ENCODE peak calls at places on chromosomes 1 and 21, in ten cellular contexts. One of them, this sample, is unnamed.

GRCh38 chr1:94382163-94382562 is 36.0 kb upstream of the ABCD3 start:
- DNase-seq in BE2C: no peak
- DNase-seq in choroid plexus epithelial cell: no peak
- DNase-seq in GM23248: no peak
- DNase-seq in PC-9: peak
- DNase-seq in left ventricle myocardium inferior: no peak
- DNase-seq in effector memory CD4-positive, alpha-beta T cell: no peak
- DNase-seq in CD8-positive, alpha-beta memory T cell: no peak
- DNase-seq in AG10803: no peak
- DNase-seq in lower lobe of right lung: peak
- DNase-seq in this sample: peak

GRCh38 chr1:37485902-37486679 is 11.7 kb downstream of the ZC3H12A start:
- DNase-seq in CD8-positive, alpha-beta memory T cell: no peak
- DNase-seq in effector memory CD4-positive, alpha-beta T cell: no peak
- DNase-seq in lower lobe of right lung: no peak
- DNase-seq in AG10803: peak
- DNase-seq in left ventricle myocardium inferior: no peak
- DNase-seq in BE2C: no peak
- DNase-seq in GM23248: peak
- DNase-seq in choroid plexus epithelial cell: no peak
- DNase-seq in PC-9: no peak
- DNase-seq in this sample: no peak

GRCh38 chr1:66214901-66215300 is 319.1 kb upstream of the SGIP1 start:
- DNase-seq in lower lobe of right lung: no peak
- DNase-seq in GM23248: peak
- DNase-seq in effector memory CD4-positive, alpha-beta T cell: peak
- DNase-seq in left ventricle myocardium inferior: no peak
- DNase-seq in BE2C: no peak
- DNase-seq in choroid plexus epithelial cell: peak
- DNase-seq in AG10803: peak
- DNase-seq in CD8-positive, alpha-beta memory T cell: peak
- DNase-seq in PC-9: no peak
- DNase-seq in this sample: no peak

GRCh38 chr1:14420686-14421085 is 177.8 kb upstream of the KAZN start:
- DNase-seq in effector memory CD4-positive, alpha-beta T cell: no peak
- DNase-seq in choroid plexus epithelial cell: no peak
- DNase-seq in BE2C: no peak
- DNase-seq in AG10803: no peak
- DNase-seq in GM23248: no peak
- DNase-seq in left ventricle myocardium inferior: no peak
- DNase-seq in lower lobe of right lung: no peak
- DNase-seq in PC-9: no peak
- DNase-seq in CD8-positive, alpha-beta memory T cell: no peak
- DNase-seq in this sample: no peak

GRCh38 chr1:72547412-72547811 is 265.1 kb upstream of the NEGR1 start:
- DNase-seq in GM23248: peak
- DNase-seq in left ventricle myocardium inferior: no peak
- DNase-seq in effector memory CD4-positive, alpha-beta T cell: no peak
- DNase-seq in CD8-positive, alpha-beta memory T cell: no peak
- DNase-seq in AG10803: peak
- DNase-seq in choroid plexus epithelial cell: no peak
- DNase-seq in lower lobe of right lung: no peak
- DNase-seq in PC-9: no peak
- DNase-seq in BE2C: no peak
- DNase-seq in this sample: no peak

GRCh38 chr1:147740391-147740790 is 20.0 kb downstream of the GJA5 start:
- DNase-seq in AG10803: no peak
- DNase-seq in PC-9: no peak
- DNase-seq in GM23248: no peak
- DNase-seq in choroid plexus epithelial cell: no peak
- DNase-seq in BE2C: no peak
- DNase-seq in effector memory CD4-positive, alpha-beta T cell: no peak
- DNase-seq in CD8-positive, alpha-beta memory T cell: no peak
- DNase-seq in lower lobe of right lung: no peak
- DNase-seq in left ventricle myocardium inferior: no peak
- DNase-seq in this sample: no peak

GRCh38 chr1:161972828-161973227 is 50.8 kb downstream of the OLFML2B start:
- DNase-seq in left ventricle myocardium inferior: no peak
- DNase-seq in GM23248: no peak
- DNase-seq in choroid plexus epithelial cell: no peak
- DNase-seq in AG10803: no peak
- DNase-seq in lower lobe of right lung: no peak
- DNase-seq in PC-9: no peak
- DNase-seq in effector memory CD4-positive, alpha-beta T cell: no peak
- DNase-seq in BE2C: no peak
- DNase-seq in CD8-positive, alpha-beta memory T cell: no peak
- DNase-seq in this sample: no peak

GRCh38 chr1:53294557-53294956 is 33.3 kb downstream of the LRP8 start:
- DNase-seq in PC-9: no peak
- DNase-seq in effector memory CD4-positive, alpha-beta T cell: no peak
- DNase-seq in AG10803: peak
- DNase-seq in lower lobe of right lung: no peak
- DNase-seq in BE2C: no peak
- DNase-seq in GM23248: peak
- DNase-seq in left ventricle myocardium inferior: no peak
- DNase-seq in CD8-positive, alpha-beta memory T cell: no peak
- DNase-seq in choroid plexus epithelial cell: peak
- DNase-seq in this sample: no peak

GRCh38 chr1:224872832-224873644 is 56.4 kb upstream of the DNAH14 start:
- DNase-seq in lower lobe of right lung: no peak
- DNase-seq in CD8-positive, alpha-beta memory T cell: no peak
- DNase-seq in AG10803: no peak
- DNase-seq in PC-9: no peak
- DNase-seq in GM23248: no peak
- DNase-seq in BE2C: no peak
- DNase-seq in left ventricle myocardium inferior: no peak
- DNase-seq in effector memory CD4-positive, alpha-beta T cell: no peak
- DNase-seq in choroid plexus epithelial cell: no peak
- DNase-seq in this sample: no peak

GRCh38 chr1:189434461-189434860 is 1043.2 kb downstream of the BRINP3 start:
- DNase-seq in lower lobe of right lung: no peak
- DNase-seq in effector memory CD4-positive, alpha-beta T cell: no peak
- DNase-seq in choroid plexus epithelial cell: no peak
- DNase-seq in BE2C: no peak
- DNase-seq in CD8-positive, alpha-beta memory T cell: no peak
- DNase-seq in PC-9: no peak
- DNase-seq in left ventricle myocardium inferior: no peak
- DNase-seq in AG10803: no peak
- DNase-seq in GM23248: no peak
- DNase-seq in this sample: peak

GRCh38 chr1:205417884-205418283 is 4.0 kb downstream of the LEMD1 start:
- DNase-seq in lower lobe of right lung: no peak
- DNase-seq in GM23248: no peak
- DNase-seq in PC-9: no peak
- DNase-seq in left ventricle myocardium inferior: no peak
- DNase-seq in AG10803: no peak
- DNase-seq in BE2C: peak
- DNase-seq in effector memory CD4-positive, alpha-beta T cell: no peak
- DNase-seq in choroid plexus epithelial cell: no peak
- DNase-seq in CD8-positive, alpha-beta memory T cell: no peak
- DNase-seq in this sample: no peak

GRCh38 chr21:19507682-19508260 is 1104.2 kb upstream of the TMPRSS15 start:
- DNase-seq in BE2C: no peak
- DNase-seq in AG10803: no peak
- DNase-seq in left ventricle myocardium inferior: no peak
- DNase-seq in GM23248: no peak
- DNase-seq in choroid plexus epithelial cell: peak
- DNase-seq in effector memory CD4-positive, alpha-beta T cell: no peak
- DNase-seq in lower lobe of right lung: no peak
- DNase-seq in PC-9: no peak
- DNase-seq in CD8-positive, alpha-beta memory T cell: no peak
- DNase-seq in this sample: no peak

GRCh38 chr1:51733793-51734522 is 117.1 kb downstream of the OSBPL9 start:
- DNase-seq in BE2C: no peak
- DNase-seq in left ventricle myocardium inferior: no peak
- DNase-seq in choroid plexus epithelial cell: peak
- DNase-seq in CD8-positive, alpha-beta memory T cell: no peak
- DNase-seq in AG10803: peak
- DNase-seq in effector memory CD4-positive, alpha-beta T cell: no peak
- DNase-seq in GM23248: peak
- DNase-seq in PC-9: no peak
- DNase-seq in lower lobe of right lung: no peak
- DNase-seq in this sample: peak

GRCh38 chr1:17875882-17876280 is 120.7 kb downstream of the ACTL8 start:
- DNase-seq in GM23248: peak
- DNase-seq in BE2C: no peak
- DNase-seq in CD8-positive, alpha-beta memory T cell: no peak
- DNase-seq in effector memory CD4-positive, alpha-beta T cell: no peak
- DNase-seq in AG10803: peak
- DNase-seq in left ventricle myocardium inferior: peak
- DNase-seq in choroid plexus epithelial cell: peak
- DNase-seq in lower lobe of right lung: no peak
- DNase-seq in PC-9: no peak
- DNase-seq in this sample: no peak

GRCh38 chr1:208036177-208036808 is 125.4 kb upstream of the CD34 start:
- DNase-seq in CD8-positive, alpha-beta memory T cell: no peak
- DNase-seq in left ventricle myocardium inferior: no peak
- DNase-seq in GM23248: no peak
- DNase-seq in choroid plexus epithelial cell: peak
- DNase-seq in effector memory CD4-positive, alpha-beta T cell: no peak
- DNase-seq in lower lobe of right lung: no peak
- DNase-seq in AG10803: peak
- DNase-seq in BE2C: no peak
- DNase-seq in PC-9: no peak
- DNase-seq in this sample: peak

GRCh38 chr1:41804176-41804575 is 114.5 kb downstream of the HIVEP3 start:
- DNase-seq in BE2C: no peak
- DNase-seq in choroid plexus epithelial cell: no peak
- DNase-seq in AG10803: no peak
- DNase-seq in effector memory CD4-positive, alpha-beta T cell: no peak
- DNase-seq in PC-9: no peak
- DNase-seq in CD8-positive, alpha-beta memory T cell: no peak
- DNase-seq in lower lobe of right lung: no peak
- DNase-seq in GM23248: no peak
- DNase-seq in left ventricle myocardium inferior: no peak
- DNase-seq in this sample: no peak

GRCh38 chr1:31414692-31415370 is 1.8 kb downstream of the SERINC2 start:
- DNase-seq in AG10803: peak
- DNase-seq in left ventricle myocardium inferior: no peak
- DNase-seq in PC-9: peak
- DNase-seq in lower lobe of right lung: no peak
- DNase-seq in effector memory CD4-positive, alpha-beta T cell: no peak
- DNase-seq in GM23248: peak
- DNase-seq in choroid plexus epithelial cell: no peak
- DNase-seq in CD8-positive, alpha-beta memory T cell: no peak
- DNase-seq in BE2C: no peak
- DNase-seq in this sample: no peak
- H3K4me3 ChIP-seq in AG10803: peak
- H3K4me3 ChIP-seq in left ventricle myocardium inferior: no peak
- H3K4me3 ChIP-seq in PC-9: peak
- H3K4me3 ChIP-seq in lower lobe of right lung: no peak
- H3K4me3 ChIP-seq in effector memory CD4-positive, alpha-beta T cell: no peak
- H3K4me3 ChIP-seq in GM23248: peak
- H3K4me3 ChIP-seq in choroid plexus epithelial cell: no peak
- H3K4me3 ChIP-seq in CD8-positive, alpha-beta memory T cell: no peak
- H3K4me3 ChIP-seq in BE2C: no peak
- H3K4me3 ChIP-seq in this sample: peak

GRCh38 chr1:155070392-155070700 is 6.8 kb downstream of the EFNA4 start:
- DNase-seq in GM23248: no peak
- DNase-seq in choroid plexus epithelial cell: no peak
- DNase-seq in PC-9: no peak
- DNase-seq in left ventricle myocardium inferior: no peak
- DNase-seq in AG10803: no peak
- DNase-seq in lower lobe of right lung: no peak
- DNase-seq in CD8-positive, alpha-beta memory T cell: no peak
- DNase-seq in BE2C: no peak
- DNase-seq in effector memory CD4-positive, alpha-beta T cell: no peak
- DNase-seq in this sample: no peak
- H3K4me3 ChIP-seq in GM23248: peak
- H3K4me3 ChIP-seq in choroid plexus epithelial cell: peak
- H3K4me3 ChIP-seq in PC-9: peak
- H3K4me3 ChIP-seq in left ventricle myocardium inferior: peak
- H3K4me3 ChIP-seq in AG10803: peak
- H3K4me3 ChIP-seq in lower lobe of right lung: peak
- H3K4me3 ChIP-seq in CD8-positive, alpha-beta memory T cell: peak
- H3K4me3 ChIP-seq in BE2C: peak
- H3K4me3 ChIP-seq in effector memory CD4-positive, alpha-beta T cell: peak
- H3K4me3 ChIP-seq in this sample: no peak

DNA sequence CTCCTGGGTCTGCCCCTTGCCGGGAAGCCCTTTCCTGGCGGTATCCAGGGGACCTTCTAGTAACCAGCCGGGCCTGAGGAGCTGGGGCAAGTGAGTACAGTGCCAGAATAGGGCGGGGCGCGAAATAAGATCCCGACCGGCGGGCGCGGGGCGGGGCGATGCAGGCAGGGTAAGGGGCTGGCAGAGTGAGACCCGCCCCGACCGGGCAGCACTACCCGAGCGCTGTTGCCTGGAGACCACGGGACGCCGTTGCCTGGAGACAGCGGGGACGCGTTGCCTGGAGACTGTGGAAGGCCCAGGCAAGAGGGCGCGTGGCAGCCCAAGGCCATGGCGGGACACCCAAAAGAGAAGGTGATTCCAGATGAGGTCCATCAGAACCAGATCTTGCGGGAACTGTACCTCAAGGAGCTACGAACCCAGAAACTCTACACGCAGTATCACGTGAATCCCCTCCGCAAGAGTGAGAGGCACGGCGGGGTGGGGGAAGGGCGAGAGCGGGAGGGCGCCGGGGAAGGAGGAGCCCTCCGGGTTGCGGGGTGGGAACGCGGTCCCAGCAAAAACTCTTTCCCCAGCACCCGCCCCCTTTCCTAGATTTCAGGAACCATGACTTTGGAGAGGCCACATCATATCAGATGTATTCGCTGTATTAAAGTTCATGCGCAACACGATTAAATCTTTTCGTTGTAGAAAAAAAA is 24.3 kb downstream of the EBNA1BP2 start:
- DNase-seq in BE2C: peak
- DNase-seq in left ventricle myocardium inferior: peak
- DNase-seq in CD8-positive, alpha-beta memory T cell: peak
- DNase-seq in AG10803: peak
- DNase-seq in GM23248: peak
- DNase-seq in PC-9: peak
- DNase-seq in lower lobe of right lung: peak
- DNase-seq in effector memory CD4-positive, alpha-beta T cell: no peak
- DNase-seq in choroid plexus epithelial cell: peak
- DNase-seq in this sample: peak
- H3K4me3 ChIP-seq in BE2C: peak
- H3K4me3 ChIP-seq in left ventricle myocardium inferior: peak
- H3K4me3 ChIP-seq in CD8-positive, alpha-beta memory T cell: no peak
- H3K4me3 ChIP-seq in AG10803: peak
- H3K4me3 ChIP-seq in GM23248: peak
- H3K4me3 ChIP-seq in PC-9: peak
- H3K4me3 ChIP-seq in lower lobe of right lung: peak
- H3K4me3 ChIP-seq in effector memory CD4-positive, alpha-beta T cell: peak
- H3K4me3 ChIP-seq in choroid plexus epithelial cell: peak
- H3K4me3 ChIP-seq in this sample: peak

DNA sequence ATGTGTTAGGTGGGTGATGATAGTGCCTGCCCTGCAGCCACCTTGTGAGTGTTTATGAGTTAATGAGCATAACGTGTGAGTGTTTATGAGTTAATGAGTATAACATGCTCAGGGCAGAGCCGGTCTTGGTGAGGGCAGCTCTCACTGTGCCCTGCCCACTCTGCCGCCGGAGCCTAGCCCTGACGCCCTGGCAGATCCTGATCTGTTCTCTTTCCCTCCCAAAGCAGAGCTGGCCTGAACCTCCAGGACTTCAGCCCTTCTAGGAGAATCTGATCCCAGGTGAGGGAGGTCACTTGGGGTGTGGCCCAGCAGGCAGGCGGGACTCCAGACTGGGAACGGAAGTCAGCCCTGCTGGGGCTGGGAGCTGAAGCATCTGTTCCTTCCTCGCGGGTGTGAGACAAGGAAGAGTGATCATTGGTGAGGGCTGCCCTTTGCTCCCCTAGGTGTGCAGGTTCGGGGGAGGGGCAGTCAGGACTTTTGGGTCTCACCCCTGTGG is 5.7 kb downstream of the FBLIM1 start:
- DNase-seq in lower lobe of right lung: no peak
- DNase-seq in GM23248: no peak
- DNase-seq in effector memory CD4-positive, alpha-beta T cell: no peak
- DNase-seq in AG10803: no peak
- DNase-seq in choroid plexus epithelial cell: no peak
- DNase-seq in left ventricle myocardium inferior: no peak
- DNase-seq in PC-9: peak
- DNase-seq in BE2C: no peak
- DNase-seq in CD8-positive, alpha-beta memory T cell: no peak
- DNase-seq in this sample: no peak
- H3K4me3 ChIP-seq in lower lobe of right lung: no peak
- H3K4me3 ChIP-seq in GM23248: no peak
- H3K4me3 ChIP-seq in effector memory CD4-positive, alpha-beta T cell: no peak
- H3K4me3 ChIP-seq in AG10803: no peak
- H3K4me3 ChIP-seq in choroid plexus epithelial cell: no peak
- H3K4me3 ChIP-seq in left ventricle myocardium inferior: no peak
- H3K4me3 ChIP-seq in PC-9: no peak
- H3K4me3 ChIP-seq in BE2C: no peak
- H3K4me3 ChIP-seq in CD8-positive, alpha-beta memory T cell: no peak
- H3K4me3 ChIP-seq in this sample: no peak

This sample was measured in LNCaP clone FGC.